ENCODE peak calls at places on chromosomes 3 and 15, in nine cellular contexts. E, Y, X, S, L, G, N, H and I are unnamed samples.

GRCh38 chr3:127339943-127340861 is 52.4 kb upstream of the PRR20G start:
- DNase-seq in X (no peak), S (no peak), N (no peak), E (no peak), G (peak; percentile 20), Y (no peak), H (no peak), L (no peak), I (no peak)

GRCh38 chr3:50050361-50050760 is 38.4 kb upstream of the RBM5 start:
- DNase-seq in G (no peak), S (no peak), X (no peak), L (peak; percentile 86), H (no peak), E (peak; percentile 32), Y (no peak), N (no peak), I (no peak)

GRCh38 chr3:95036526-95037021 is 973.7 kb downstream of the NSUN3 start:
- DNase-seq in L (no peak), H (no peak), S (no peak), E (no peak), Y (no peak), N (no peak), G (peak; percentile 49), X (no peak), I (no peak)

GRCh38 chr3:139561959-139562676 is 22.6 kb upstream of the RBP1 start:
- DNase-seq in H (no peak), L (no peak), G (peak; percentile 75), X (peak; percentile 73), Y (no peak), N (no peak), S (peak; percentile 56), E (no peak), I (peak; percentile 45)

GRCh38 chr3:196501316-196502064 is 2.1 kb downstream of the RNF168 start:
- DNase-seq in E (no peak), H (no peak), S (peak; percentile 28), Y (no peak), N (no peak), X (no peak), L (peak; percentile 29), G (no peak), I (no peak)

GRCh38 chr3:72265250-72265649 is 480.3 kb upstream of the PROK2 start:
- DNase-seq in H (no peak), Y (no peak), G (peak; percentile 32), L (no peak), S (no peak), X (peak; percentile 44), N (no peak), E (no peak), I (no peak)

GRCh38 chr3:13750215-13750614 is 129.7 kb downstream of the WNT7A start:
- DNase-seq in H (no peak), G (no peak), E (no peak), L (no peak), N (no peak), S (no peak), X (no peak), Y (no peak), I (no peak)

GRCh38 chr15:74220475-74221248 is 15.5 kb upstream of the CCDC33 start:
- DNase-seq in Y (no peak), H (no peak), N (no peak), S (no peak), L (no peak), E (no peak), G (no peak), X (no peak), I (no peak)

GRCh38 chr15:40939909-40940801 is 11.0 kb downstream of the DLL4 start:
- DNase-seq in S (no peak), X (no peak), G (no peak), L (no peak), N (no peak), Y (no peak), E (no peak), H (no peak), I (no peak)

GRCh38 chr15:39907216-39907615 is 12.8 kb downstream of the GPR176 start:
- DNase-seq in Y (no peak), G (no peak), L (no peak), N (no peak), E (no peak), S (no peak), H (no peak), X (no peak), I (no peak)

GRCh38 chr3:18795078-18795477 is 353.2 kb upstream of the KCNH8 start:
- DNase-seq in N (no peak), G (no peak), S (no peak), X (no peak), H (no peak), L (no peak), Y (no peak), E (no peak), I (no peak)

GRCh38 chr3:187750513-187751123 is 5.3 kb upstream of the BCL6 start:
- DNase-seq in N (no peak), L (peak; percentile 32), H (no peak), X (no peak), Y (no peak), G (no peak), S (peak; percentile 67), E (no peak), I (no peak)

GRCh38 chr3:109131276-109131675 is 5.2 kb upstream of the C3orf85 start:
- DNase-seq in N (no peak), X (no peak), G (no peak), Y (no peak), H (no peak), E (no peak), S (no peak), L (peak; percentile 30), I (no peak)

GRCh38 chr15:68808091-68808490 is 12.6 kb downstream of the ANP32A start:
- DNase-seq in Y (no peak), G (no peak), E (no peak), X (no peak), S (no peak), L (no peak), N (no peak), H (no peak), I (no peak)

GRCh38 chr15:85800460-85801123 is 5.9 kb upstream of the KLHL25 start:
- DNase-seq in Y (peak; percentile 43), X (peak; percentile 58), H (no peak), S (peak; percentile 87), N (no peak), E (no peak), G (peak; percentile 42), L (peak; percentile 55), I (no peak)

GRCh38 chr3:155352900-155353490 is 59.5 kb upstream of the STRIT1 start:
- DNase-seq in G (no peak), N (no peak), S (no peak), X (peak; percentile 41), H (no peak), E (no peak), L (peak; percentile 14), Y (no peak), I (no peak)

GRCh38 chr15:76576526-76577279 is 240.1 kb downstream of the ISL2 start:
- DNase-seq in G (no peak), S (peak; percentile 85), E (peak; percentile 31), N (no peak), L (peak; percentile 70), X (no peak), Y (no peak), H (no peak), I (no peak)

GRCh38 chr3:42101048-42101447 is 9.9 kb downstream of the TRAK1 start:
- DNase-seq in X (no peak), E (peak; percentile 73), G (no peak), N (no peak), H (no peak), Y (no peak), S (no peak), L (peak; percentile 65), I (no peak)

GRCh38 chr15:35813573-35813972 is 267.6 kb upstream of the DPH6 start:
- DNase-seq in E (no peak), Y (no peak), S (no peak), L (no peak), N (no peak), H (no peak), X (no peak), G (no peak), I (no peak)

GRCh38 chr15:48126667-48127355 is 6.0 kb downstream of the SLC24A5 start:
- DNase-seq in Y (no peak), L (no peak), N (no peak), X (no peak), S (no peak), H (no peak), E (no peak), G (no peak), I (peak; percentile 4)

GRCh38 chr3:52982839-52983238 is 63.0 kb downstream of the SFMBT1 start:
- DNase-seq in N (no peak), S (no peak), H (no peak), X (no peak), G (no peak), Y (no peak), E (no peak), L (no peak), I (no peak)

GRCh38 chr3:171302009-171302408 is 158.2 kb downstream of the TNIK start:
- DNase-seq in Y (no peak), L (no peak), H (no peak), N (no peak), G (no peak), S (no peak), X (no peak), E (no peak), I (no peak)

GRCh38 chr3:13879102-13879945 is 547 bp downstream of the WNT7A start:
- DNase-seq in S (no peak), E (no peak), N (no peak), H (no peak), L (no peak), G (peak; percentile 55), Y (no peak), X (peak; percentile 55), I (no peak)

GRCh38 chr15:56243117-56243773 is 434 bp downstream of the RFX7 start:
- DNase-seq in X (peak; percentile 70), Y (peak; percentile 50), E (no peak), G (peak; percentile 46), S (peak; percentile 43), L (peak; percentile 18), H (peak; percentile 84), N (peak; percentile 5), I (no peak)

GRCh38 chr3:129228891-129229585 is 20.4 kb upstream of the COPG1 start:
- DNase-seq in Y (no peak), S (no peak), X (peak; percentile 30), L (peak; percentile 84), N (no peak), H (peak; percentile 50), E (peak; percentile 47), G (peak; percentile 57), I (peak; percentile 93)

GRCh38 chr3:129343643-129344360 is 65.1 kb downstream of the HMCES start:
- DNase-seq in E (no peak), Y (no peak), L (no peak), S (peak; percentile 50), N (no peak), X (peak; percentile 86), G (peak; percentile 79), H (no peak), I (no peak)

GRCh38 chr3:136651585-136651984 is 100.6 kb downstream of the STAG1 start:
- DNase-seq in S (no peak), X (no peak), G (no peak), N (no peak), Y (no peak), E (no peak), L (no peak), H (no peak), I (no peak)

GRCh38 chr3:6821411-6821810 is 39.5 kb upstream of the GRM7 start:
- DNase-seq in L (peak; percentile 17), Y (no peak), X (no peak), G (no peak), S (no peak), E (no peak), N (no peak), H (no peak), I (no peak)

GRCh38 chr3:133461291-133461690 is 61.4 kb downstream of the BFSP2 start:
- DNase-seq in N (no peak), E (no peak), L (no peak), S (no peak), G (peak; percentile 35), X (no peak), Y (no peak), H (no peak), I (no peak)

GRCh38 chr3:197478746-197479668 is 76.8 kb downstream of the BDH1 start:
- DNase-seq in E (no peak), L (peak; percentile 68), S (no peak), H (no peak), Y (peak; percentile 48), G (no peak), N (no peak), X (peak; percentile 50), I (no peak)

GRCh38 chr3:140344601-140345000 is 333.3 kb upstream of the TRIM42 start:
- DNase-seq in E (no peak), S (no peak), G (no peak), N (no peak), L (no peak), H (no peak), Y (no peak), X (no peak), I (no peak)